ENCODE peak calls at places on chromosome 7, in eight cellular contexts. O is hepatocyte; P is ascending aorta; T is psoas muscle; H is AG09319; B is heart left ventricle; V is CD4-positive, alpha-beta T cell; I is coronary artery. N is an unnamed sample.

GRCh38 chr7:32336726-32337125 is 153.5 kb downstream of the LSM5 start:
- DNase-seq in O (no peak), P (no peak), T (no peak), H (no peak), B (no peak), V (no peak), I (no peak), N (no peak)

GRCh38 chr7:7761340-7761973 is 43.0 kb upstream of the RPA3 start:
- DNase-seq in O (peak), P (no peak), T (no peak), H (no peak), B (no peak), V (no peak), I (no peak), N (no peak)

GRCh38 chr7:135757719-135758411 is 9.3 kb upstream of the FAM180A start:
- DNase-seq in O (no peak), P (no peak), T (no peak), H (peak), B (peak), V (no peak), I (peak), N (no peak)

GRCh38 chr7:1044189-1045037 is at the start of gene GPR146:
- DNase-seq in O (peak), P (peak), T (peak), H (peak), B (peak), V (peak), I (peak), N (peak)

GRCh38 chr7:20241491-20242261 is 24.5 kb upstream of the MACC1 start:
- DNase-seq in O (no peak), P (no peak), T (no peak), H (peak), B (no peak), V (no peak), I (no peak), N (no peak)

GRCh38 chr7:64946772-64947171 is 43.7 kb downstream of the ZNF273 start:
- DNase-seq in O (peak), P (no peak), T (no peak), H (no peak), B (no peak), V (no peak), I (no peak), N (no peak)

GRCh38 chr7:55206235-55207029 is 158.7 kb upstream of the LANCL2 start:
- DNase-seq in O (no peak), P (no peak), T (no peak), H (no peak), B (no peak), V (no peak), I (no peak), N (no peak)

GRCh38 chr7:115679976-115680375 is 350.6 kb downstream of the TFEC start:
- DNase-seq in O (peak), P (no peak), T (no peak), H (no peak), B (no peak), V (no peak), I (no peak), N (no peak)

GRCh38 chr7:102111063-102111757 is 175.5 kb upstream of the SH2B2 start:
- DNase-seq in O (no peak), P (no peak), T (no peak), H (no peak), B (no peak), V (no peak), I (no peak), N (no peak)

GRCh38 chr7:37344886-37345579 is 103.6 kb downstream of the ELMO1 start:
- DNase-seq in O (no peak), P (no peak), T (no peak), H (no peak), B (no peak), V (no peak), I (no peak), N (no peak)

GRCh38 chr7:8260871-8261707 is 878 bp downstream of the ICA1 start:
- DNase-seq in O (peak), P (no peak), T (peak), H (no peak), B (peak), V (no peak), I (peak), N (peak)

GRCh38 chr7:54782829-54783228 is 23.8 kb upstream of the SEC61G start:
- DNase-seq in O (no peak), P (no peak), T (no peak), H (no peak), B (no peak), V (no peak), I (no peak), N (no peak)

GRCh38 chr7:45460379-45460778 is 113.8 kb upstream of the ADCY1 start:
- DNase-seq in O (no peak), P (no peak), T (no peak), H (no peak), B (no peak), V (no peak), I (no peak), N (no peak)

DNA sequence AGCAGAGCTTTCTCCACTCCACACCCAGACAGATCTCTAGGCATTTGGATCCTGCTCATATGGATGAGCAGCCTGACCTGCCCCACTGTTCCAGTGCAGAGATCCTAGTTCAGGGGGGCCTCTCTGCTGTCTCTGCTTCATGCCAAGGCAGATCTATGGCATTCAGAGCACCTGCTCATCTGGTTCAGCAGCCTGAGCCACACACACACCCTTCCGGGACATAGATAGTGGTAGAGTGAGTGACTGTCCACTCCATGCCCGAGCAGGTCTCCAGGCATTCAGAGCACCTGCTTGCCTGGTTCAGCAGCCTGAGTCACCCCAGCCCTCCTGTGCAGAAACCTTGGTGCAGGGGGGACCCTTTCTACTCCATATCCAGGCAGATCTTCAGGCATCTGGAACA is 54.3 kb upstream of the ZNF800 start:
- DNase-seq in O (no peak), P (no peak), T (no peak), H (no peak), B (no peak), V (no peak), I (no peak), N (no peak)
- TF ChIP-seq CTCF in O (no peak), P (no peak), T (no peak), H (no peak), B (no peak), V (no peak), I (no peak), N (no peak)

GRCh38 chr7:121398246-121398645 is 2.1 kb upstream of the FAM3C start:
- DNase-seq in O (peak), P (no peak), T (no peak), H (no peak), B (no peak), V (no peak), I (no peak), N (no peak)
- TF ChIP-seq CTCF in O (peak), P (no peak), T (no peak), H (no peak), B (no peak), V (no peak), I (no peak), N (no peak)

GRCh38 chr7:99617187-99617781 is 538 bp downstream of the ZSCAN25 start:
- DNase-seq in O (no peak), P (no peak), T (no peak), H (no peak), B (no peak), V (no peak), I (no peak), N (no peak)

GRCh38 chr7:99614495-99614894 is 2.3 kb upstream of the ZSCAN25 start:
- DNase-seq in O (no peak), P (no peak), T (no peak), H (no peak), B (no peak), V (no peak), I (no peak), N (no peak)

GRCh38 chr7:99615989-99616358 is 772 bp upstream of the ZSCAN25 start:
- DNase-seq in O (no peak), P (no peak), T (no peak), H (no peak), B (no peak), V (no peak), I (peak), N (no peak)

GRCh38 chr7:99618726-99619125 is 2.0 kb downstream of the ZSCAN25 start:
- DNase-seq in O (peak), P (no peak), T (no peak), H (peak), B (no peak), V (no peak), I (no peak), N (no peak)

DNA sequence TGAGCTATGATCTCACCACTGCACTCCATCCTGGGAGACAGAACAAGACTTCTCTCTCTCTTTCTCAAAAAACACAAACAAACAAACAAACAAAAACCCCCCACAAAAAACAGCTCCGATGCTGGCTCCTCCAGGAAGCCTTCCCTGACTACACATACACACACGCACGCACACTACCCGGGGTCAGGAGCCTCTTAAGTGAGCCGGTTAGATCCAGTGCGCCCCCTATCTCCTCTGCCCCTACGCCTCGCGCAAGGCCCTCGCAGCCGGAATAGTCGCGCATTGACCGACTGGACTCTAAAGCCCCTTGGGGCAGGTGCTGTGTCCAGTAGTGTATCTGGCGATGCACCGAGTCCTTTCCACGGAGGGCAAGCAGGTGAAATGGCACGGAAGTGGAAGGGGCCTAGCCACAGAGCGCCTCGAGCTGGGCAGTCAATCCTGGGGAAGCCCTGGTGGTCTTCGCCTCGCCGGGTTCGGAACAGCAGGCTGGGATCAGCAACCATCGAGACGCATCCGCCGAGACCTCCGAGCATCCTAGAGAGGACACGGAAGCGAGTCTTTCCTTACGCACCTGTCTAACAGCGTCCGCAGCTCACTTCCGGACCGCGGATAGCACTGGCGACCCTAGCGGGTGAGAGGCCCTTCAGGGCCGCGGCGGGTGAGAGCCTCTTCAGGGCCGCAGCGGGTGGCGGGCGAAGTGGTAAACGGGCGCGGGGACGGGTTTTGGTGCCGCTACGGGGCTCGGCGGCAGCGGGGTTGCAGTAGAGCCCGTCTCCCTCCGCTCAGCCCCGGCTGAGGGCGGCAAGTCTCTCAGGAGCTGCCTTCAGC is at the start of gene ZSCAN25:
- DNase-seq in O (peak), P (peak), T (peak), H (peak), B (peak), V (peak), I (peak), N (peak)
- TF ChIP-seq CTCF in O (peak), P (no peak), T (peak), H (peak), B (peak), V (no peak), I (no peak), N (peak)

DNA sequence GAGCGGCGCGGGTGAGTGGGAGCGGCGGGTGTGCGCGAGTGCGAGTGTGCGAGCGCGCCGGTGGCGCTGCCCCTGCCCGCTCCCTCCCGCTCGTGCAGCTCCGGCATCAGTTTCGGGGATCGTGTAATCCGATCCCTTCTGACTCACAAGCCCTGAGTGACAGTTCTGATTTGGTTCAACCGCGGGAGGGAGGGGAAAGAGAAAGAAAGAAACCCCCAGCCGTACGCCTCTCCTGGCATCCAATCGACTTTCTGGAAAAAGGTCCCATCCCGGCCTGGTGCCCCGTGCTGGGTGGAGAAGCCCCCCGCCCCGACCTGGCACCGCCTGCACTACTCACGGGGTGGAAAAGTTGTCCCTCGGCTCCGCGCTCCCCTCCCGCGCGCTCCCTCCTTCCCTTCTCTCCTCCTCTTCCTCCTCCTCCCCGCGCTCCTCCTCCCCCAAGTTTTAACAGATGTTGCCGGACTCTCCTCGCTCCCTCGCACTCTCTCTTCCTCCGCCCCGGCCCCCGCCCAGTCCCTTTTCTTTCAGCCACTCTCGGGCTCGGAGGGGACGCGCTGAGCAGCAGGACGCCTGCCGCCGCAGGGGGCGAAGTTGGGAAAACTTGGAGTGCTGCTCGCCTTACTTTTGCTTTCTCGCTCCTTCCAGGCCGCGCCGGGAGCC is at the start of gene GLI3:
- DNase-seq in O (peak), P (peak), T (peak), H (peak), B (peak), V (no peak), I (peak), N (peak)
- TF ChIP-seq CTCF in O (peak), P (peak), T (peak), H (peak), B (no peak), V (no peak), I (no peak), N (peak)

GRCh38 chr7:100668069-100668449 is 5.5 kb upstream of the GNB2 start:
- DNase-seq in O (no peak), P (no peak), T (no peak), H (no peak), B (no peak), V (no peak), I (no peak), N (no peak)
- TF ChIP-seq CTCF in O (no peak), P (no peak), T (no peak), H (no peak), B (no peak), V (no peak), I (no peak), N (no peak)

GRCh38 chr7:74554178-74554577 is 100.5 kb downstream of the GTF2IRD1 start:
- DNase-seq in O (no peak), P (no peak), T (no peak), H (no peak), B (no peak), V (no peak), I (no peak), N (no peak)
- TF ChIP-seq CTCF in O (no peak), P (no peak), T (no peak), H (no peak), B (no peak), V (no peak), I (no peak), N (no peak)

GRCh38 chr7:36128448-36129047 is 24.5 kb upstream of the EEPD1 start:
- DNase-seq in O (peak), P (peak), T (peak), H (peak), B (peak), V (no peak), I (peak), N (no peak)
- TF ChIP-seq CTCF in O (peak), P (peak), T (peak), H (peak), B (peak), V (peak), I (peak), N (peak)

DNA sequence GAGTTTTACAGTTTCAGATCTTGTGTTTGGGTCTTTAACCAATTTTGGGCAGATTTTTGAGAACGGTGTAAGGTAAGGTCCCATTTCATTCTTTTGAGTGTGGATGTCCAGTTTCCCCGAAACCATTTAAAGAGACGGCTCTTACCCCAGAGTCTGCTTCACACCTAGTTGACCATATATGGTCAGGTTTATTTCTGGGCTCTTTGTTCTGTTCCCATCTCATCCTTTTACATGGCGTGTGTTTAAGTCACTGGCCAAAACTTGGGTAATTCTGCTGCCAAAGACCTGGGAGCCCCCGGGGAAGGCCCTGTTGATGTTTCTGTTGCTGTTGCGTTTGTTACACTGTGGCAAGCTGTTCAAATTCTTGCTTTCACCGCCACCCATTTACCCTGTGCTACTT is 120.1 kb downstream of the PTPRN2 start:
- DNase-seq in O (no peak), P (no peak), T (no peak), H (no peak), B (no peak), V (no peak), I (no peak), N (no peak)
- TF ChIP-seq CTCF in O (no peak), P (no peak), T (no peak), H (no peak), B (no peak), V (no peak), I (no peak), N (no peak)

DNA sequence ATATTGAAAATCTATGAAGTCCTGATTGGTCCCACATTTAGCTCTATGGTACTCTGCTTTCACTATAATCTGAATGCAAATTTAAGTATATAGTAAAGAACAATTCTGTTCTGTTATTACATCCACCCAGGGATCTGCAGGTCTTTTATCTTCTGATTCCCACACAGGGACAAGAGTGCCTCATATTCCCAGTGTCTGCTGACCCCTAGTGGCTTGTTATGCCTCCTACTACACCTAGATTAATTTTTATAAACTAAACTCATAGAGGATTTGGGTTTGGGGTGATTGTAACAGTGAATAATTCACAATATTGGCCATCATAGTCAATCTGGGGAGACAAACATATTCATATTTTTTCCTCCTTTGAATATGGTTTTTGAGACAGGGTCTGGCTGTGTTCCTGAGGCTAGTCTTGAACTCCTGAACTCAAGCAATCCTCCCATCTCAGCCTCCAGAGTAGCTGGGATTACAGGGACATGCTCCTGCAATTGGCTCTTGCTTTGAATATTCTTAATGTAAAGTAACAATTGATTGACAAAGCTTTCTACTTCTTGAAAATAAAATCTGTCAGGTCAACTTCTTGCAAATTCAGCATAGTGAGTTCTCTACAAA is 282.1 kb downstream of the KCND2 start:
- DNase-seq in O (peak), P (no peak), T (no peak), H (peak), B (no peak), V (no peak), I (no peak), N (peak)
- TF ChIP-seq CTCF in O (peak), P (no peak), T (peak), H (peak), B (no peak), V (no peak), I (no peak), N (peak)

GRCh38 chr7:84191842-84192241 is 2.7 kb downstream of the SEMA3A start:
- DNase-seq in O (no peak), P (no peak), T (no peak), H (no peak), B (no peak), V (no peak), I (no peak), N (no peak)

GRCh38 chr7:84190016-84190705 is 4.4 kb downstream of the SEMA3A start:
- DNase-seq in O (no peak), P (no peak), T (no peak), H (no peak), B (no peak), V (no peak), I (no peak), N (no peak)

GRCh38 chr7:84193787-84194186 is 802 bp downstream of the SEMA3A start:
- DNase-seq in O (no peak), P (no peak), T (no peak), H (no peak), B (no peak), V (no peak), I (no peak), N (no peak)

GRCh38 chr7:84188811-84189405 is 5.7 kb downstream of the SEMA3A start:
- DNase-seq in O (no peak), P (no peak), T (no peak), H (no peak), B (no peak), V (no peak), I (no peak), N (no peak)

DNA sequence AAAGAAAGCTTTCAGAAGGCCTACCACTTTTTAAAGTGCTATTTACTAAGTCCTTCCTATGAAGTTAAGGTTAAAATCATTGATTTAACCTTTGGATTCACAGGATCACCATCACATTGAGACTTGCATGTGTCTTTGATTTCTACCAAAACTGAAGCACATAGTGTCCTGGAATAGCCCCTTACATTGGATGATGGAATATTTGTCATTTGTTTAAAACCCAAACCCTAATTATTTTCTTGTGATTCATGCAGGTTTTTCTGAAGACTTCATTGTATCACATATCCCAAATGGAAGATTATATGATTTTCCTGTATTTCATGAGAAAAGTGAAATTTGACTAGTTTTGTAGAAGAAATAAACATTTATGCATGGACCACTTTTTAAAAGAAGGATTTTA is 3.3 kb downstream of the SEMA3A start:
- DNase-seq in O (no peak), P (no peak), T (no peak), H (no peak), B (no peak), V (no peak), I (no peak), N (no peak)
- TF ChIP-seq CTCF in O (no peak), P (no peak), T (no peak), H (no peak), B (no peak), V (no peak), I (no peak), N (no peak)

N was measured in progenitor cell of endocrine pancreas.